ENCODE peak calls at places on chromosomes 4 and X, in five cellular contexts. One of them, this sample, is unnamed.

GRCh38 chrX:68929332-68930150 is 100.7 kb downstream of the EFNB1 start:
- DNase-seq in activated CD4-positive, alpha-beta T cell treated with anti-CD3 and anti-CD28 coated beads, Interleukin-2, amount 10 ng/mL, durations not matched to agents 7 days and 5 days: no peak
- DNase-seq in IMR-90: peak
- DNase-seq in EL: peak
- DNase-seq in NAMALWA: no peak
- DNase-seq in this sample: no peak

GRCh38 chrX:150196300-150196699 is 166.8 kb upstream of the MAMLD1 start:
- DNase-seq in activated CD4-positive, alpha-beta T cell treated with anti-CD3 and anti-CD28 coated beads, Interleukin-2, amount 10 ng/mL, durations not matched to agents 7 days and 5 days: no peak
- DNase-seq in IMR-90: no peak
- DNase-seq in EL: no peak
- DNase-seq in NAMALWA: no peak
- DNase-seq in this sample: no peak

GRCh38 chr4:45155081-45155777 is 428.9 kb upstream of the GNPDA2 start:
- DNase-seq in activated CD4-positive, alpha-beta T cell treated with anti-CD3 and anti-CD28 coated beads, Interleukin-2, amount 10 ng/mL, durations not matched to agents 7 days and 5 days: no peak
- DNase-seq in IMR-90: no peak
- DNase-seq in EL: no peak
- DNase-seq in NAMALWA: no peak
- DNase-seq in this sample: no peak

GRCh38 chr4:169079942-169080827 is 70.1 kb upstream of the CBR4 start:
- DNase-seq in activated CD4-positive, alpha-beta T cell treated with anti-CD3 and anti-CD28 coated beads, Interleukin-2, amount 10 ng/mL, durations not matched to agents 7 days and 5 days: no peak
- DNase-seq in IMR-90: peak
- DNase-seq in EL: no peak
- DNase-seq in NAMALWA: no peak
- DNase-seq in this sample: no peak

GRCh38 chrX:132270699-132271098 is 51.5 kb upstream of the RAP2C start:
- DNase-seq in activated CD4-positive, alpha-beta T cell treated with anti-CD3 and anti-CD28 coated beads, Interleukin-2, amount 10 ng/mL, durations not matched to agents 7 days and 5 days: no peak
- DNase-seq in IMR-90: peak
- DNase-seq in EL: peak
- DNase-seq in NAMALWA: no peak
- DNase-seq in this sample: no peak

GRCh38 chr4:145583191-145583590 is 36.0 kb upstream of the MMAA start:
- DNase-seq in activated CD4-positive, alpha-beta T cell treated with anti-CD3 and anti-CD28 coated beads, Interleukin-2, amount 10 ng/mL, durations not matched to agents 7 days and 5 days: no peak
- DNase-seq in IMR-90: no peak
- DNase-seq in EL: no peak
- DNase-seq in NAMALWA: no peak
- DNase-seq in this sample: no peak

GRCh38 chr4:76696109-76696508 is 201.8 kb downstream of the SOWAHB start:
- DNase-seq in activated CD4-positive, alpha-beta T cell treated with anti-CD3 and anti-CD28 coated beads, Interleukin-2, amount 10 ng/mL, durations not matched to agents 7 days and 5 days: no peak
- DNase-seq in IMR-90: peak
- DNase-seq in EL: peak
- DNase-seq in NAMALWA: no peak
- DNase-seq in this sample: no peak

GRCh38 chrX:124393238-124393637 is 46.9 kb downstream of the SH2D1A start:
- DNase-seq in activated CD4-positive, alpha-beta T cell treated with anti-CD3 and anti-CD28 coated beads, Interleukin-2, amount 10 ng/mL, durations not matched to agents 7 days and 5 days: no peak
- DNase-seq in IMR-90: no peak
- DNase-seq in EL: no peak
- DNase-seq in NAMALWA: no peak
- DNase-seq in this sample: no peak

GRCh38 chrX:135476378-135476777 is 44.1 kb upstream of the INTS6L start:
- DNase-seq in activated CD4-positive, alpha-beta T cell treated with anti-CD3 and anti-CD28 coated beads, Interleukin-2, amount 10 ng/mL, durations not matched to agents 7 days and 5 days: peak
- DNase-seq in IMR-90: no peak
- DNase-seq in EL: no peak
- DNase-seq in NAMALWA: no peak
- DNase-seq in this sample: no peak

GRCh38 chr4:88104902-88105610 is 53.4 kb downstream of the ABCG2 start:
- DNase-seq in activated CD4-positive, alpha-beta T cell treated with anti-CD3 and anti-CD28 coated beads, Interleukin-2, amount 10 ng/mL, durations not matched to agents 7 days and 5 days: no peak
- DNase-seq in IMR-90: peak
- DNase-seq in EL: peak
- DNase-seq in NAMALWA: no peak
- DNase-seq in this sample: no peak

GRCh38 chr4:54226399-54227260 is 2.5 kb upstream of the PDGFRA start:
- DNase-seq in activated CD4-positive, alpha-beta T cell treated with anti-CD3 and anti-CD28 coated beads, Interleukin-2, amount 10 ng/mL, durations not matched to agents 7 days and 5 days: no peak
- DNase-seq in IMR-90: peak
- DNase-seq in EL: peak
- DNase-seq in NAMALWA: no peak
- DNase-seq in this sample: no peak

GRCh38 chr4:189771696-189772361 is 168.8 kb upstream of the FRG1 start:
- DNase-seq in activated CD4-positive, alpha-beta T cell treated with anti-CD3 and anti-CD28 coated beads, Interleukin-2, amount 10 ng/mL, durations not matched to agents 7 days and 5 days: no peak
- DNase-seq in IMR-90: no peak
- DNase-seq in EL: peak
- DNase-seq in NAMALWA: no peak
- DNase-seq in this sample: no peak

GRCh38 chr4:100828986-100829685 is 311.3 kb upstream of the EMCN start:
- DNase-seq in activated CD4-positive, alpha-beta T cell treated with anti-CD3 and anti-CD28 coated beads, Interleukin-2, amount 10 ng/mL, durations not matched to agents 7 days and 5 days: no peak
- DNase-seq in IMR-90: no peak
- DNase-seq in EL: peak
- DNase-seq in NAMALWA: no peak
- DNase-seq in this sample: no peak

GRCh38 chr4:62771656-62772557 is 1571.8 kb downstream of the ADGRL3 start:
- DNase-seq in activated CD4-positive, alpha-beta T cell treated with anti-CD3 and anti-CD28 coated beads, Interleukin-2, amount 10 ng/mL, durations not matched to agents 7 days and 5 days: no peak
- DNase-seq in IMR-90: no peak
- DNase-seq in EL: no peak
- DNase-seq in NAMALWA: no peak
- DNase-seq in this sample: no peak

GRCh38 chr4:152620915-152621314 is 58.9 kb downstream of the TMEM154 start:
- DNase-seq in activated CD4-positive, alpha-beta T cell treated with anti-CD3 and anti-CD28 coated beads, Interleukin-2, amount 10 ng/mL, durations not matched to agents 7 days and 5 days: no peak
- DNase-seq in IMR-90: no peak
- DNase-seq in EL: no peak
- DNase-seq in NAMALWA: no peak
- DNase-seq in this sample: no peak

GRCh38 chr4:18938343-18939109 is 917.0 kb upstream of the LCORL start:
- DNase-seq in activated CD4-positive, alpha-beta T cell treated with anti-CD3 and anti-CD28 coated beads, Interleukin-2, amount 10 ng/mL, durations not matched to agents 7 days and 5 days: no peak
- DNase-seq in IMR-90: no peak
- DNase-seq in EL: peak
- DNase-seq in NAMALWA: no peak
- DNase-seq in this sample: no peak

GRCh38 chr4:186999676-187000075 is 276.0 kb upstream of the FAT1 start:
- DNase-seq in activated CD4-positive, alpha-beta T cell treated with anti-CD3 and anti-CD28 coated beads, Interleukin-2, amount 10 ng/mL, durations not matched to agents 7 days and 5 days: no peak
- DNase-seq in IMR-90: no peak
- DNase-seq in EL: no peak
- DNase-seq in NAMALWA: no peak
- DNase-seq in this sample: no peak

GRCh38 chr4:6626066-6626465 is 14.4 kb upstream of the MRFAP1 start:
- DNase-seq in activated CD4-positive, alpha-beta T cell treated with anti-CD3 and anti-CD28 coated beads, Interleukin-2, amount 10 ng/mL, durations not matched to agents 7 days and 5 days: no peak
- DNase-seq in IMR-90: no peak
- DNase-seq in EL: no peak
- DNase-seq in NAMALWA: no peak
- DNase-seq in this sample: no peak

GRCh38 chr4:127131527-127131926 is 501.2 kb upstream of the INTU start:
- DNase-seq in activated CD4-positive, alpha-beta T cell treated with anti-CD3 and anti-CD28 coated beads, Interleukin-2, amount 10 ng/mL, durations not matched to agents 7 days and 5 days: no peak
- DNase-seq in IMR-90: no peak
- DNase-seq in EL: no peak
- DNase-seq in NAMALWA: no peak
- DNase-seq in this sample: no peak

GRCh38 chr4:10589808-10590207 is 94.8 kb downstream of the CLNK start:
- DNase-seq in activated CD4-positive, alpha-beta T cell treated with anti-CD3 and anti-CD28 coated beads, Interleukin-2, amount 10 ng/mL, durations not matched to agents 7 days and 5 days: peak
- DNase-seq in IMR-90: peak
- DNase-seq in EL: no peak
- DNase-seq in NAMALWA: no peak
- DNase-seq in this sample: no peak

GRCh38 chr4:134216436-134216835 is 14.8 kb upstream of the PABPC4L start:
- DNase-seq in activated CD4-positive, alpha-beta T cell treated with anti-CD3 and anti-CD28 coated beads, Interleukin-2, amount 10 ng/mL, durations not matched to agents 7 days and 5 days: no peak
- DNase-seq in IMR-90: peak
- DNase-seq in EL: peak
- DNase-seq in NAMALWA: no peak
- DNase-seq in this sample: no peak

GRCh38 chrX:73943900-73944581 is 359.9 kb upstream of the ZCCHC13 start:
- DNase-seq in activated CD4-positive, alpha-beta T cell treated with anti-CD3 and anti-CD28 coated beads, Interleukin-2, amount 10 ng/mL, durations not matched to agents 7 days and 5 days: peak
- DNase-seq in IMR-90: peak
- DNase-seq in EL: peak
- DNase-seq in NAMALWA: peak
- DNase-seq in this sample: peak

GRCh38 chr4:151169223-151169622 is 69.8 kb downstream of the RPS3A start:
- DNase-seq in activated CD4-positive, alpha-beta T cell treated with anti-CD3 and anti-CD28 coated beads, Interleukin-2, amount 10 ng/mL, durations not matched to agents 7 days and 5 days: no peak
- DNase-seq in IMR-90: peak
- DNase-seq in EL: peak
- DNase-seq in NAMALWA: no peak
- DNase-seq in this sample: no peak

GRCh38 chrX:109537324-109537665 is 651 bp downstream of the NXT2 start:
- DNase-seq in activated CD4-positive, alpha-beta T cell treated with anti-CD3 and anti-CD28 coated beads, Interleukin-2, amount 10 ng/mL, durations not matched to agents 7 days and 5 days: peak
- DNase-seq in IMR-90: peak
- DNase-seq in EL: peak
- DNase-seq in NAMALWA: no peak
- DNase-seq in this sample: no peak

GRCh38 chrX:39855748-39856129 is 242.0 kb downstream of the BCOR start:
- DNase-seq in activated CD4-positive, alpha-beta T cell treated with anti-CD3 and anti-CD28 coated beads, Interleukin-2, amount 10 ng/mL, durations not matched to agents 7 days and 5 days: peak
- DNase-seq in IMR-90: peak
- DNase-seq in EL: peak
- DNase-seq in NAMALWA: peak
- DNase-seq in this sample: peak

GRCh38 chrX:39759526-39760224 is 338.1 kb downstream of the BCOR start:
- DNase-seq in activated CD4-positive, alpha-beta T cell treated with anti-CD3 and anti-CD28 coated beads, Interleukin-2, amount 10 ng/mL, durations not matched to agents 7 days and 5 days: no peak
- DNase-seq in IMR-90: peak
- DNase-seq in EL: peak
- DNase-seq in NAMALWA: no peak
- DNase-seq in this sample: no peak

GRCh38 chr4:7964890-7965662 is 25.4 kb upstream of the AFAP1 start:
- DNase-seq in activated CD4-positive, alpha-beta T cell treated with anti-CD3 and anti-CD28 coated beads, Interleukin-2, amount 10 ng/mL, durations not matched to agents 7 days and 5 days: no peak
- DNase-seq in IMR-90: peak
- DNase-seq in EL: peak
- DNase-seq in NAMALWA: no peak
- DNase-seq in this sample: peak

GRCh38 chrX:28520786-28521185 is 66.5 kb upstream of the IL1RAPL1 start:
- DNase-seq in activated CD4-positive, alpha-beta T cell treated with anti-CD3 and anti-CD28 coated beads, Interleukin-2, amount 10 ng/mL, durations not matched to agents 7 days and 5 days: no peak
- DNase-seq in IMR-90: no peak
- DNase-seq in EL: no peak
- DNase-seq in NAMALWA: no peak
- DNase-seq in this sample: no peak

GRCh38 chr4:53790286-53790685 is 199.0 kb upstream of the LNX1 start:
- DNase-seq in activated CD4-positive, alpha-beta T cell treated with anti-CD3 and anti-CD28 coated beads, Interleukin-2, amount 10 ng/mL, durations not matched to agents 7 days and 5 days: no peak
- DNase-seq in IMR-90: no peak
- DNase-seq in EL: no peak
- DNase-seq in NAMALWA: no peak
- DNase-seq in this sample: no peak

GRCh38 chrX:118528089-118528753 is 32.6 kb downstream of the DOCK11 start:
- DNase-seq in activated CD4-positive, alpha-beta T cell treated with anti-CD3 and anti-CD28 coated beads, Interleukin-2, amount 10 ng/mL, durations not matched to agents 7 days and 5 days: peak
- DNase-seq in IMR-90: no peak
- DNase-seq in EL: no peak
- DNase-seq in NAMALWA: no peak
- DNase-seq in this sample: peak

GRCh38 chr4:28357985-28358384 is 1497.3 kb downstream of the STIM2 start:
- DNase-seq in activated CD4-positive, alpha-beta T cell treated with anti-CD3 and anti-CD28 coated beads, Interleukin-2, amount 10 ng/mL, durations not matched to agents 7 days and 5 days: no peak
- DNase-seq in IMR-90: peak
- DNase-seq in EL: peak
- DNase-seq in NAMALWA: peak
- DNase-seq in this sample: no peak

GRCh38 chrX:106619797-106620196 is 8.0 kb downstream of the RADX start:
- DNase-seq in activated CD4-positive, alpha-beta T cell treated with anti-CD3 and anti-CD28 coated beads, Interleukin-2, amount 10 ng/mL, durations not matched to agents 7 days and 5 days: no peak
- DNase-seq in IMR-90: peak
- DNase-seq in EL: no peak
- DNase-seq in NAMALWA: peak
- DNase-seq in this sample: no peak

GRCh38 chrX:46965125-46965758 is 53.0 kb downstream of the JADE3 start:
- DNase-seq in activated CD4-positive, alpha-beta T cell treated with anti-CD3 and anti-CD28 coated beads, Interleukin-2, amount 10 ng/mL, durations not matched to agents 7 days and 5 days: no peak
- DNase-seq in IMR-90: peak
- DNase-seq in EL: peak
- DNase-seq in NAMALWA: no peak
- DNase-seq in this sample: no peak

GRCh38 chrX:107718156-107718621 is 57.4 kb downstream of the TSC22D3 start:
- DNase-seq in activated CD4-positive, alpha-beta T cell treated with anti-CD3 and anti-CD28 coated beads, Interleukin-2, amount 10 ng/mL, durations not matched to agents 7 days and 5 days: peak
- DNase-seq in IMR-90: peak
- DNase-seq in EL: peak
- DNase-seq in NAMALWA: peak
- DNase-seq in this sample: peak

GRCh38 chrX:43140546-43140945 is 362.6 kb upstream of the PPP1R2C start:
- DNase-seq in activated CD4-positive, alpha-beta T cell treated with anti-CD3 and anti-CD28 coated beads, Interleukin-2, amount 10 ng/mL, durations not matched to agents 7 days and 5 days: no peak
- DNase-seq in IMR-90: no peak
- DNase-seq in EL: no peak
- DNase-seq in NAMALWA: no peak
- DNase-seq in this sample: no peak

GRCh38 chr4:110287130-110287529 is 88.7 kb upstream of the ELOVL6 start:
- DNase-seq in activated CD4-positive, alpha-beta T cell treated with anti-CD3 and anti-CD28 coated beads, Interleukin-2, amount 10 ng/mL, durations not matched to agents 7 days and 5 days: no peak
- DNase-seq in IMR-90: peak
- DNase-seq in EL: peak
- DNase-seq in NAMALWA: no peak
- DNase-seq in this sample: no peak